ENCODE peak calls at places on chromosomes 2 and 18, in five cellular contexts. H is IMR-90, W is K562, X is HepG2, O is H1. S is an unnamed sample.

GRCh38 chr2:176560296-176560695 is 291.1 kb downstream of the MTX2 start:
- DNase-seq in H (peak; percentile 12), O (no peak), W (no peak), X (no peak), S (no peak)

GRCh38 chr2:199677881-199678280 is 173.1 kb downstream of the FTCDNL1 start:
- DNase-seq in X (peak; percentile 12), H (no peak), W (no peak), O (no peak), S (peak; percentile 16)

GRCh38 chr2:229339613-229340012 is 68.5 kb upstream of the PID1 start:
- DNase-seq in W (no peak), O (no peak), H (no peak), X (no peak), S (no peak)

GRCh38 chr18:48762022-48762421 is 188.7 kb downstream of the SMAD7 start:
- DNase-seq in W (no peak), X (no peak), O (no peak), H (no peak), S (no peak)

GRCh38 chr2:28557389-28558119 is 61.7 kb downstream of the PLB1 start:
- DNase-seq in O (no peak), X (no peak), H (no peak), W (no peak), S (no peak)

GRCh38 chr2:30204281-30204680 is 27.1 kb upstream of the LBH start:
- DNase-seq in X (no peak), H (no peak), W (no peak), O (no peak), S (no peak)

GRCh38 chr2:164479460-164479859 is 141.8 kb downstream of the GRB14 start:
- DNase-seq in O (no peak), X (peak; percentile 43), W (no peak), H (peak; percentile 22), S (no peak)

GRCh38 chr2:45930396-45930792 is 278.9 kb downstream of the PRKCE start:
- DNase-seq in O (no peak), H (peak; percentile 74), W (no peak), X (no peak), S (peak; percentile 26)

GRCh38 chr2:222945887-222946286 is 85.1 kb downstream of the ACSL3 start:
- DNase-seq in H (no peak), X (no peak), O (no peak), W (no peak), S (no peak)

GRCh38 chr2:156125018-156125417 is 207.5 kb downstream of the NR4A2 start:
- DNase-seq in W (no peak), H (no peak), O (peak; percentile 48), X (no peak), S (no peak)

GRCh38 chr2:74036450-74037175 is 51.9 kb downstream of the TET3 start:
- DNase-seq in X (no peak), O (no peak), W (peak; percentile 83), H (no peak), S (no peak)

GRCh38 chr2:127626175-127626574 is 19.8 kb upstream of the GPR17 start:
- DNase-seq in H (no peak), W (no peak), O (no peak), X (no peak), S (no peak)

GRCh38 chr2:151878655-151879563 is 50.7 kb upstream of the ARL5A start:
- DNase-seq in O (no peak), X (peak; percentile 83), H (no peak), W (no peak), S (peak; percentile 7)

GRCh38 chr2:233817305-233817980 is 36.9 kb downstream of the HJURP start:
- DNase-seq in X (no peak), O (no peak), W (no peak), H (peak; percentile 20), S (no peak)

GRCh38 chr2:149994057-149994728 is 406.6 kb upstream of the MMADHC start:
- DNase-seq in H (peak; percentile 43), O (no peak), X (peak; percentile 12), W (no peak), S (peak; percentile 65)

GRCh38 chr2:74223941-74224770 is 25.7 kb downstream of the MTHFD2 start:
- DNase-seq in H (peak; percentile 21), O (no peak), X (no peak), W (no peak), S (no peak)

GRCh38 chr18:48879008-48879431 is 71.7 kb downstream of the SMAD7 start:
- DNase-seq in W (no peak), X (no peak), O (peak; percentile 63), H (no peak), S (no peak)

GRCh38 chr2:45182667-45183620 is 173.7 kb upstream of the SIX2 start:
- DNase-seq in O (no peak), W (no peak), H (no peak), X (no peak), S (no peak)

GRCh38 chr18:50816767-50817166 is 3.0 kb downstream of the MRO start:
- DNase-seq in O (no peak), H (no peak), X (no peak), W (no peak), S (no peak)

GRCh38 chr2:5673148-5673860 is 18.9 kb upstream of the SOX11 start:
- DNase-seq in X (no peak), O (peak; percentile 59), W (no peak), H (no peak), S (no peak)

GRCh38 chr2:222305510-222306392 is 7.0 kb upstream of the PAX3 start:
- DNase-seq in H (no peak), X (no peak), W (no peak), O (peak; percentile 72), S (no peak)

GRCh38 chr2:240288087-240288521 is 147.4 kb upstream of the GPC1 start:
- DNase-seq in X (no peak), H (no peak), O (no peak), W (no peak), S (no peak)

GRCh38 chr2:215137741-215138340 is 585 bp downstream of the ABCA12 start:
- DNase-seq in H (peak; percentile 42), X (no peak), W (no peak), O (no peak), S (no peak)

GRCh38 chr2:70922591-70923234 is 13.0 kb upstream of the ATP6V1B1 start:
- DNase-seq in X (no peak), H (no peak), W (no peak), O (no peak), S (no peak)

GRCh38 chr18:27685807-27686412 is 491.0 kb downstream of the CDH2 start:
- DNase-seq in X (peak; percentile 14), W (peak; percentile 14), O (no peak), H (peak; percentile 39), S (peak; percentile 29)

GRCh38 chr2:205834776-205835175 is 152.5 kb downstream of the NRP2 start:
- DNase-seq in X (no peak), W (peak; percentile 12), H (peak; percentile 3), O (peak; percentile 38), S (no peak)

GRCh38 chr2:5690718-5691658 is 1.2 kb upstream of the SOX11 start:
- DNase-seq in X (no peak), W (no peak), H (peak; percentile 66), O (peak; percentile 77), S (no peak)

GRCh38 chr2:69572640-69573039 is 70.9 kb downstream of the AAK1 start:
- DNase-seq in X (no peak), H (peak; percentile 73), O (no peak), W (no peak), S (no peak)

GRCh38 chr2:101493074-101493473 is 18.2 kb upstream of the RFX8 start:
- DNase-seq in X (no peak), O (no peak), H (no peak), W (no peak), S (no peak)

GRCh38 chr18:6683112-6683876 is 46.2 kb upstream of the ARHGAP28 start:
- DNase-seq in X (no peak), H (no peak), O (peak; percentile 62), W (peak; percentile 99), S (no peak)

GRCh38 chr2:221178139-221178538 is 394.0 kb downstream of the EPHA4 start:
- DNase-seq in X (no peak), H (no peak), O (no peak), W (no peak), S (no peak)

GRCh38 chr2:27050281-27050995 is 1.0 kb upstream of the AGBL5 start:
- DNase-seq in X (peak; percentile 93), O (peak; percentile 98), W (peak; percentile 64), H (peak; percentile 98), S (peak; percentile 97)

GRCh38 chr2:149924549-149925213 is 337.1 kb upstream of the MMADHC start:
- DNase-seq in O (no peak), X (no peak), W (no peak), H (peak; percentile 43), S (no peak)

GRCh38 chr2:68974251-68974650 is at the start of gene GKN1:
- DNase-seq in H (peak; percentile 68), O (no peak), X (no peak), W (no peak), S (no peak)

DNA sequence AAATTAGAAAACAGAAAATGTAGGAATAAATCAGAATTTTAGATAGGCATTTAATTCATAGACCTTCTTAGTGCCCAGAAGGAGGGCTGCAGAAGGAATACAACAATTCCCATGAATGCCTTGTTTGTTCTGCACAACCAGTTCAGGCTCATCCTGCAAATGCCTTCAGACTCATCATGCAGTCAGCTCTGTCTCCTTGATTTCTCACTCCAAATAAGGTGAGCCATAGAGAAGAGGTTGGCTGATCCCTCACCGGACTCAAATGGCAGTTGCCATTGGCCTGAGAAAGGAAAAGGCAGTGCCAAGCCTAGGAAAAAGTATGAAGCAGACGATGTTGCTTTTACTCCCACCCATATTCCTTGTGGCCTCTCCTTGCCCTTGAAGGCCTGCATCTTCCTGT is 50.3 kb downstream of the DSC3 start:
- DNase-seq in H (no peak), X (no peak), W (no peak), O (no peak), S (no peak)
- TF ChIP-seq MAFK in H (no peak), X (no peak), W (no peak), O (no peak), S (no peak)

DNA sequence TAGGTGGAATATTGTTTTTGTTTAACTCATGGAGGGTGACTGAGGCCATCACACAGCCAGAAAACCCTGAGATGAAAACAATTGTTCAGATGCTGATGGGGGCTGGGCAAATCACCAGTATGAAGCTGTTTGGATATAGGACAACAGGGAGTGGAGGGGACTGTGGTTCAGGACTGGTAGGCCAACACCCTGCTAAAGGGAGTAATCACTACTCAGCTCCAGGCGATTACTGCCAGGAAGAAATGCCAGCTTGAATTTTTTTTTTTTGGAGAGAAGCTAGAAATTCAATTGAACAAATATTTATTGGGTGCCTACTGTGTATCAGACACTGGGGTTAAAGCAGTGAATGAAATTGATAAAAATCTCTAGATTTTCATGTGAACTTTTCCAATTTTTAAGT is 37.4 kb downstream of the TNP1 start:
- DNase-seq in O (no peak), W (no peak), X (no peak), H (no peak), S (no peak)
- TF ChIP-seq MAFK in O (no peak), W (no peak), X (no peak), H (no peak), S (no peak)

GRCh38 chr2:43424262-43425207 is 171.3 kb downstream of the THADA start:
- DNase-seq in H (no peak), X (peak; percentile 94), O (no peak), W (no peak), S (no peak)
- TF ChIP-seq MAFK in H (no peak), X (no peak), O (no peak), W (no peak), S (no peak)

GRCh38 chr2:23602113-23602512 is 217.1 kb downstream of the KLHL29 start:
- DNase-seq in O (no peak), W (no peak), H (peak; percentile 81), X (no peak), S (peak; percentile 53)
- TF ChIP-seq MAFK in O (no peak), W (no peak), H (no peak), X (no peak), S (no peak)

GRCh38 chr18:12376034-12376717 is 851 bp downstream of the AFG3L2 start:
- DNase-seq in H (no peak), X (peak; percentile 35), O (no peak), W (no peak), S (peak; percentile 14)
- TF ChIP-seq MAFK in H (no peak), X (no peak), O (no peak), W (no peak), S (no peak)

S was measured in A549.